ENCODE peak calls at places on chromosomes 1 and 21, in four cellular contexts. One of them, this sample, is unnamed.

GRCh38 chr1:37288900-37289299 is 185.5 kb upstream of the ZC3H12A start:
- DNase-seq in GM12878: peak
- DNase-seq in K562: no peak
- DNase-seq in HL-60: peak
- DNase-seq in this sample: peak

GRCh38 chr1:11862890-11863289 is 4.1 kb upstream of the NPPB start:
- DNase-seq in GM12878: no peak
- DNase-seq in HL-60: no peak
- DNase-seq in K562: no peak
- DNase-seq in this sample: no peak

GRCh38 chr1:53482441-53483153 is 23.4 kb downstream of the DMRTB1 start:
- DNase-seq in K562: no peak
- DNase-seq in HL-60: no peak
- DNase-seq in GM12878: no peak
- DNase-seq in this sample: no peak

GRCh38 chr1:21050031-21050430 is 126.7 kb downstream of the EIF4G3 start:
- DNase-seq in HL-60: no peak
- DNase-seq in K562: no peak
- DNase-seq in GM12878: no peak
- DNase-seq in this sample: no peak

GRCh38 chr1:234727018-234727757 is 117.2 kb upstream of the IRF2BP2 start:
- DNase-seq in HL-60: no peak
- DNase-seq in K562: peak
- DNase-seq in GM12878: peak
- DNase-seq in this sample: no peak

GRCh38 chr1:4585216-4585615 is 69.2 kb upstream of the AJAP1 start:
- DNase-seq in K562: peak
- DNase-seq in HL-60: peak
- DNase-seq in GM12878: no peak
- DNase-seq in this sample: peak

GRCh38 chr1:116763787-116764465 is 9.7 kb downstream of the CD2 start:
- DNase-seq in GM12878: no peak
- DNase-seq in K562: peak
- DNase-seq in HL-60: no peak
- DNase-seq in this sample: no peak

GRCh38 chr1:13996334-13996733 is 296.3 kb downstream of the PRDM2 start:
- DNase-seq in GM12878: no peak
- DNase-seq in HL-60: no peak
- DNase-seq in K562: no peak
- DNase-seq in this sample: no peak

GRCh38 chr21:42433946-42434551 is 30.3 kb downstream of the UBASH3A start:
- DNase-seq in K562: peak
- DNase-seq in GM12878: no peak
- DNase-seq in HL-60: no peak
- DNase-seq in this sample: no peak

GRCh38 chr1:192810253-192810880 is 1.5 kb downstream of the RGS2 start:
- DNase-seq in HL-60: peak
- DNase-seq in K562: no peak
- DNase-seq in GM12878: no peak
- DNase-seq in this sample: no peak

GRCh38 chr1:183687546-183688279 is 34.6 kb upstream of the APOBEC4 start:
- DNase-seq in HL-60: no peak
- DNase-seq in K562: no peak
- DNase-seq in GM12878: no peak
- DNase-seq in this sample: no peak

GRCh38 chr1:234755449-234755863 is 145.5 kb upstream of the IRF2BP2 start:
- DNase-seq in K562: no peak
- DNase-seq in GM12878: no peak
- DNase-seq in HL-60: peak
- DNase-seq in this sample: no peak

GRCh38 chr1:226723640-226724532 is 15.2 kb downstream of the ITPKB start:
- DNase-seq in K562: peak
- DNase-seq in HL-60: no peak
- DNase-seq in GM12878: no peak
- DNase-seq in this sample: no peak

GRCh38 chr1:185348995-185349394 is 32.0 kb upstream of the IVNS1ABP start:
- DNase-seq in GM12878: no peak
- DNase-seq in K562: no peak
- DNase-seq in HL-60: no peak
- DNase-seq in this sample: no peak

GRCh38 chr1:185348296-185348695 is 31.3 kb upstream of the IVNS1ABP start:
- DNase-seq in HL-60: no peak
- DNase-seq in K562: no peak
- DNase-seq in GM12878: no peak
- DNase-seq in this sample: no peak

GRCh38 chr1:185343306-185343705 is 26.3 kb upstream of the IVNS1ABP start:
- DNase-seq in HL-60: no peak
- DNase-seq in GM12878: no peak
- DNase-seq in K562: no peak
- DNase-seq in this sample: no peak

GRCh38 chr1:185342672-185343259 is 25.7 kb upstream of the IVNS1ABP start:
- DNase-seq in HL-60: no peak
- DNase-seq in K562: no peak
- DNase-seq in GM12878: no peak
- DNase-seq in this sample: no peak

DNA sequence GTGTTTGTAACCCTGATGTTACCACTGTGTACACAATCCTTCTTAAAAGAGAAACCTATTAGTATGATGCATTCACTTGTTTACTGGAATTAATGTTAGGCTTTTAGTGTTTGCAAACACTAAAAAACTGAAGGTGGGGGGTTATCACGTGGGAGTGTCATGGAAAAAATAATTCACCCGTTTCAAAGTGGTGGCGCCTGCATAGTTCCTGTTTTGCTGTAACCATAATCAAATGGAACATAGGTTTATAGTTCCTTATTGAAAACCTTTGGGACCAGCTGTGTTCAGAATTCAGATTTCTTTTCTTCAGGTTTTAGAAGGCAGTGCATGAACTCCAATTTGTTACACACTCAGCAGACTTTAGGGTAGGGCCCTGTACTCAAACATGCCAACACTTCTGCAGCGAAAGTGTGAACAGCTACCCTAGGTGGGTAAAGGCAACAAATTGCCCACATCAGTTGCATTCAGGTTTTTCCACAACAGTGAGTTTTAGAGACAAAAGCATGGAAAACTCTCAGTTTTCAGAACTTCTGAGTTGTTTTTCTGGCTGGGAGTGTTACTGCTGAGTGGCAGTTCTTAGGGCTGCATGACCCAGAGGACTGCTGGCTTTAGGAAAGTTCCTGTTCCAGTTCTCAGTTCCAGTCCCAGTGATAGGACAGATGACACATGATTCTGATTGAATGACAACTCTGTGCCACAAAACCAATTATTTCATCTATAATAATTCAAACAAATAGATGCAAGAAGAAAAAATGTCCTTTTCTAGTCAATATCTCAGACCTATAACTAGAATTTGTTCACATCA is 29.1 kb upstream of the IVNS1ABP start:
- DNase-seq in HL-60: peak
- DNase-seq in K562: no peak
- DNase-seq in GM12878: no peak
- DNase-seq in this sample: no peak
- TF ChIP-seq SPI1 in HL-60: peak
- TF ChIP-seq SPI1 in K562: no peak
- TF ChIP-seq SPI1 in GM12878: no peak
- TF ChIP-seq SPI1 in this sample: peak

GRCh38 chr1:187262731-187263130 is 434.0 kb downstream of the PLA2G4A start:
- DNase-seq in K562: no peak
- DNase-seq in GM12878: no peak
- DNase-seq in HL-60: no peak
- DNase-seq in this sample: no peak
- TF ChIP-seq SPI1 in K562: no peak
- TF ChIP-seq SPI1 in GM12878: no peak
- TF ChIP-seq SPI1 in HL-60: no peak
- TF ChIP-seq SPI1 in this sample: no peak

GRCh38 chr1:199176713-199177112 is 537.9 kb downstream of the PTPRC start:
- DNase-seq in K562: no peak
- DNase-seq in GM12878: no peak
- DNase-seq in HL-60: no peak
- DNase-seq in this sample: no peak

GRCh38 chr1:199178646-199179045 is 539.8 kb downstream of the PTPRC start:
- DNase-seq in HL-60: no peak
- DNase-seq in K562: no peak
- DNase-seq in GM12878: no peak
- DNase-seq in this sample: no peak

GRCh38 chr1:199184180-199184579 is 545.3 kb downstream of the PTPRC start:
- DNase-seq in GM12878: no peak
- DNase-seq in K562: no peak
- DNase-seq in HL-60: no peak
- DNase-seq in this sample: no peak

GRCh38 chr1:199182151-199182843 is 543.5 kb downstream of the PTPRC start:
- DNase-seq in GM12878: no peak
- DNase-seq in HL-60: peak
- DNase-seq in K562: no peak
- DNase-seq in this sample: no peak
- TF ChIP-seq SPI1 in GM12878: no peak
- TF ChIP-seq SPI1 in HL-60: no peak
- TF ChIP-seq SPI1 in K562: no peak
- TF ChIP-seq SPI1 in this sample: no peak

DNA sequence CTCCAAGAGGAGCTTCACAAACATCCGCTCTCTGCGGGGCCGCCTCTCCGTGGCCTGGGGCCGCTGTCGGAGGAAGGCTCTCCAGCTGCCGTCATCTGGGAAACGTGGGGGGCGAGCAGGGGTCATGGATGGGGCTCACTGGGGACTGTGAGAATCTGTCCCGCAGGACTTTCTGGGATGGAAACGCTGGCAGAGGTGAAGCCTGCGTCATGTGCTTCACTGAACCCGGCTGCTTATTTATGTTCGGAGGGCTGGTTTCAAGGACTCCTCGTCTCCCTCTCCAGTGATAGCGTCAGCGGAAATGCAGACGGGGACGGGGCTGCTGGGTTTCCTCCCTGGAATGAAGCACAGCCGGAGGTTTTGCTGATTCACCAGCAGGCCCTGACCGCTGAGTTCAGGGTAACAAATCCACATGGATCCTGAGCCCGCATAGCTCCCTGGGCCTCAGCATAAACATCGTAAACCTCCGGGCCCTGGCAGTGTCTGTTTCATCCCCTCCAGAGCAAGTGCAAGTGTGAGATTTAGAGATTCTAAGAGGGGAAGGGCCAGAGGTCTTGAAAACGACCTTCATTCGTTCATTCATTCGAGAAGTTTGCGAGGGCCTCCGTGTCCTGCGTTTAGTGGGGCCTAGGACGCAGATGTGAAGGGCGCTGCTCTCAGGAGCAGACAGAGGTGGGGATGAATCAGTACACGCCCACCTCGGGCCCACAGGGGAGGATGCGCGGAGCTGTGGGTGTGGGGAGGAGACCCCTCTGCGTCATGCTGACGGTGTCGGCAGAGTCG is 7.0 kb upstream of the POFUT2 start:
- DNase-seq in GM12878: no peak
- DNase-seq in K562: no peak
- DNase-seq in HL-60: no peak
- DNase-seq in this sample: no peak
- TF ChIP-seq SPI1 in GM12878: no peak
- TF ChIP-seq SPI1 in K562: no peak
- TF ChIP-seq SPI1 in HL-60: no peak
- TF ChIP-seq SPI1 in this sample: no peak

GRCh38 chr1:178579562-178579961 is 66.7 kb downstream of the TEX35 start:
- DNase-seq in GM12878: peak
- DNase-seq in K562: no peak
- DNase-seq in HL-60: no peak
- DNase-seq in this sample: no peak
- TF ChIP-seq SPI1 in GM12878: no peak
- TF ChIP-seq SPI1 in K562: no peak
- TF ChIP-seq SPI1 in HL-60: no peak
- TF ChIP-seq SPI1 in this sample: no peak

GRCh38 chr1:111738436-111739221 is 566 bp downstream of the INKA2 start:
- DNase-seq in GM12878: no peak
- DNase-seq in K562: peak
- DNase-seq in HL-60: peak
- DNase-seq in this sample: peak
- TF ChIP-seq SPI1 in GM12878: no peak
- TF ChIP-seq SPI1 in K562: no peak
- TF ChIP-seq SPI1 in HL-60: no peak
- TF ChIP-seq SPI1 in this sample: no peak

DNA sequence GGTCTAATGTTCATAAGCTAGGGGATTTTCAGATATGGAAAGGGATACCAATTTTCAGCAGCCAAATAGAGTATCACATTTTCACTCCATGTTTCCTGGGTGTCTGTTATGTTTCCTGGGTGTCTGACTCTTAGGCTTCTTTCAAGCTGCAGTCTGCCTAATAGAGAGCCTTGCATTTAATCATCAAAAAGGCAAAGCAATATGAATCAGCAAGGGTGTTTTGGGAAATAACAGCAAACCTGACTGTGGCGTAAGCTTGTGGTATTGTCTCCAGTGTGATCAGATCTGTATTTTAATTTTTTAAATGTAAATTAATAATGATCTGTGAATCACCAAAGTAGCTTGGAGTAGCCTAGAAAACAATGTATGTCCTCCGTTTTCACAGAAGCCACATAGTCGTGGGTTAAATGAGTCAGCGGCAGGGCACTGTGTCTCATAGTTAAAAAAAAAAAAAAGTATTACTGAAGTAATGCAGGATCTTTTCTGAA is 10.4 kb downstream of the LGALS8 start:
- DNase-seq in HL-60: no peak
- DNase-seq in GM12878: no peak
- DNase-seq in K562: no peak
- DNase-seq in this sample: no peak
- TF ChIP-seq SPI1 in HL-60: no peak
- TF ChIP-seq SPI1 in GM12878: no peak
- TF ChIP-seq SPI1 in K562: no peak
- TF ChIP-seq SPI1 in this sample: no peak

GRCh38 chr21:28419811-28420210 is 572.9 kb downstream of the LTN1 start:
- DNase-seq in K562: no peak
- DNase-seq in HL-60: no peak
- DNase-seq in GM12878: no peak
- DNase-seq in this sample: no peak

GRCh38 chr21:28426545-28426944 is 566.1 kb downstream of the LTN1 start:
- DNase-seq in K562: no peak
- DNase-seq in GM12878: no peak
- DNase-seq in HL-60: no peak
- DNase-seq in this sample: no peak

GRCh38 chr21:28419110-28419509 is 573.6 kb downstream of the LTN1 start:
- DNase-seq in K562: no peak
- DNase-seq in GM12878: no peak
- DNase-seq in HL-60: no peak
- DNase-seq in this sample: no peak

GRCh38 chr21:28423521-28423920 is 569.2 kb downstream of the LTN1 start:
- DNase-seq in K562: no peak
- DNase-seq in HL-60: no peak
- DNase-seq in GM12878: no peak
- DNase-seq in this sample: no peak

GRCh38 chr21:28421716-28422480 is 570.8 kb downstream of the LTN1 start:
- DNase-seq in K562: no peak
- DNase-seq in GM12878: no peak
- DNase-seq in HL-60: no peak
- DNase-seq in this sample: no peak
- TF ChIP-seq SPI1 in K562: no peak
- TF ChIP-seq SPI1 in GM12878: no peak
- TF ChIP-seq SPI1 in HL-60: no peak
- TF ChIP-seq SPI1 in this sample: no peak

This sample was measured in GM12891.